ENCODE peak calls at places on chromosomes 6 and 20, in nine cellular contexts. One of them, this sample, is unnamed. For H3K27me3 and H3K4me1, the result is how much of the 10 kb centered on the place peaks cover.

GRCh38 chr6:35148167-35148741 is 7.1 kb upstream of the TCP11 start:
- DNase-seq in GM23338: peak
- DNase-seq in Panc1: no peak
- DNase-seq in SK-N-SH: no peak
- DNase-seq in stomach: no peak
- DNase-seq in H1: peak
- DNase-seq in transverse colon: no peak
- DNase-seq in esophagus muscularis mucosa: no peak
- DNase-seq in breast epithelium: no peak
- DNase-seq in this sample: no peak

GRCh38 chr6:97215157-97215769 is 67.8 kb downstream of the MMS22L start:
- DNase-seq in stomach: no peak
- DNase-seq in H1: no peak
- DNase-seq in esophagus muscularis mucosa: no peak
- DNase-seq in transverse colon: peak
- DNase-seq in SK-N-SH: peak
- DNase-seq in breast epithelium: no peak
- DNase-seq in GM23338: peak
- DNase-seq in Panc1: peak
- DNase-seq in this sample: no peak

GRCh38 chr6:43492673-43493072 is 15.3 kb downstream of the TJAP1 start:
- DNase-seq in GM23338: no peak
- DNase-seq in stomach: no peak
- DNase-seq in breast epithelium: no peak
- DNase-seq in Panc1: no peak
- DNase-seq in SK-N-SH: no peak
- DNase-seq in H1: no peak
- DNase-seq in esophagus muscularis mucosa: no peak
- DNase-seq in transverse colon: no peak
- DNase-seq in this sample: no peak

GRCh38 chr20:21665687-21666446 is 39.6 kb upstream of the PAX1 start:
- DNase-seq in transverse colon: no peak
- DNase-seq in stomach: no peak
- DNase-seq in GM23338: no peak
- DNase-seq in esophagus muscularis mucosa: peak
- DNase-seq in breast epithelium: no peak
- DNase-seq in Panc1: no peak
- DNase-seq in H1: no peak
- DNase-seq in SK-N-SH: no peak
- DNase-seq in this sample: no peak

GRCh38 chr20:13173201-13173600 is 47.9 kb upstream of the ISM1 start:
- DNase-seq in GM23338: no peak
- DNase-seq in transverse colon: no peak
- DNase-seq in H1: no peak
- DNase-seq in breast epithelium: no peak
- DNase-seq in Panc1: no peak
- DNase-seq in esophagus muscularis mucosa: no peak
- DNase-seq in SK-N-SH: no peak
- DNase-seq in stomach: no peak
- DNase-seq in this sample: no peak

GRCh38 chr6:112044856-112045255 is 9.0 kb upstream of the CCN6 start:
- DNase-seq in Panc1: no peak
- DNase-seq in SK-N-SH: no peak
- DNase-seq in transverse colon: no peak
- DNase-seq in GM23338: no peak
- DNase-seq in H1: no peak
- DNase-seq in esophagus muscularis mucosa: no peak
- DNase-seq in stomach: no peak
- DNase-seq in breast epithelium: no peak
- DNase-seq in this sample: no peak

GRCh38 chr6:34459899-34460593 is 5.8 kb upstream of the PACSIN1 start:
- DNase-seq in GM23338: peak
- DNase-seq in esophagus muscularis mucosa: no peak
- DNase-seq in Panc1: peak
- DNase-seq in H1: peak
- DNase-seq in transverse colon: peak
- DNase-seq in breast epithelium: no peak
- DNase-seq in stomach: peak
- DNase-seq in SK-N-SH: peak
- DNase-seq in this sample: no peak

GRCh38 chr20:40770564-40771307 is 81.7 kb upstream of the MAFB start:
- DNase-seq in breast epithelium: no peak
- DNase-seq in Panc1: no peak
- DNase-seq in stomach: no peak
- DNase-seq in SK-N-SH: no peak
- DNase-seq in GM23338: no peak
- DNase-seq in esophagus muscularis mucosa: no peak
- DNase-seq in H1: peak
- DNase-seq in transverse colon: peak
- DNase-seq in this sample: peak

GRCh38 chr6:4486543-4487319 is 289.5 kb upstream of the CDYL start:
- DNase-seq in transverse colon: no peak
- DNase-seq in H1: no peak
- DNase-seq in breast epithelium: no peak
- DNase-seq in SK-N-SH: no peak
- DNase-seq in esophagus muscularis mucosa: no peak
- DNase-seq in Panc1: no peak
- DNase-seq in GM23338: peak
- DNase-seq in stomach: no peak
- DNase-seq in this sample: no peak

GRCh38 chr6:89932245-89932802 is 38.1 kb downstream of the GJA10 start:
- DNase-seq in breast epithelium: no peak
- DNase-seq in GM23338: no peak
- DNase-seq in esophagus muscularis mucosa: no peak
- DNase-seq in stomach: no peak
- DNase-seq in H1: peak
- DNase-seq in transverse colon: no peak
- DNase-seq in SK-N-SH: no peak
- DNase-seq in Panc1: no peak
- DNase-seq in this sample: no peak

GRCh38 chr6:144330588-144330987 is 45.5 kb downstream of the UTRN start:
- DNase-seq in esophagus muscularis mucosa: peak
- DNase-seq in GM23338: peak
- DNase-seq in SK-N-SH: no peak
- DNase-seq in stomach: peak
- DNase-seq in transverse colon: peak
- DNase-seq in breast epithelium: peak
- DNase-seq in H1: peak
- DNase-seq in Panc1: no peak
- DNase-seq in this sample: no peak

GRCh38 chr20:44390280-44390679 is 34.8 kb downstream of the HNF4A start:
- DNase-seq in Panc1: no peak
- DNase-seq in GM23338: no peak
- DNase-seq in stomach: no peak
- DNase-seq in H1: no peak
- DNase-seq in SK-N-SH: no peak
- DNase-seq in breast epithelium: no peak
- DNase-seq in transverse colon: no peak
- DNase-seq in esophagus muscularis mucosa: no peak
- DNase-seq in this sample: no peak

GRCh38 chr20:53216856-53217576 is 244.9 kb downstream of the TSHZ2 start:
- DNase-seq in H1: peak
- DNase-seq in stomach: peak
- DNase-seq in breast epithelium: peak
- DNase-seq in SK-N-SH: peak
- DNase-seq in transverse colon: peak
- DNase-seq in esophagus muscularis mucosa: no peak
- DNase-seq in Panc1: peak
- DNase-seq in GM23338: peak
- DNase-seq in this sample: peak

GRCh38 chr6:36545767-36546663 is 1.3 kb downstream of the STK38 start:
- DNase-seq in breast epithelium: no peak
- DNase-seq in Panc1: no peak
- DNase-seq in esophagus muscularis mucosa: no peak
- DNase-seq in transverse colon: peak
- DNase-seq in H1: no peak
- DNase-seq in stomach: no peak
- DNase-seq in SK-N-SH: peak
- DNase-seq in GM23338: peak
- DNase-seq in this sample: no peak

GRCh38 chr20:12030470-12030869 is 112.8 kb downstream of the BTBD3 start:
- DNase-seq in H1: no peak
- DNase-seq in Panc1: no peak
- DNase-seq in stomach: no peak
- DNase-seq in transverse colon: no peak
- DNase-seq in SK-N-SH: no peak
- DNase-seq in breast epithelium: no peak
- DNase-seq in esophagus muscularis mucosa: peak
- DNase-seq in GM23338: no peak
- DNase-seq in this sample: no peak

DNA sequence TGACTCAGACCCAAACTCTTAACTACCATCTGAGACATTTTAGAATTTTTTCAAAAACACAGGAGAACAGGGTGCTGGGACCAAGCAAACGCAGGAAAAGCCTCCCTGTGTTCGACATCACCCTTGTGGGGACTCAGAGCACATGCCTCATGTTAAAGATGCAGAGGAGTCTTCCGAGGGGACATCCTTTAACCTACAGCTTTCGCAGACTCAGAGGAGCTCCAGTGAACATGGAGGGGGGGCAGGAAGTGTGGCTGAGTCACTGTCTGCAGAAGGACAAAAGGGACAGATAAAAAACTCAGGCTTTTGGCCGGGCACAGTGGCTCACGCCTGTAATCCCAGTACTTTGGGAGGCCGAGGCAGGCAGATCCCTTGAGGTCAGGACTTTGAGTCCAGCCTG is 15.1 kb downstream of the BMP7 start:
- DNase-seq in stomach: no peak
- DNase-seq in Panc1: no peak
- DNase-seq in GM23338: peak
- DNase-seq in SK-N-SH: no peak
- DNase-seq in H1: no peak
- DNase-seq in esophagus muscularis mucosa: no peak
- DNase-seq in breast epithelium: no peak
- DNase-seq in transverse colon: no peak
- DNase-seq in this sample: no peak
- H3K27me3 ChIP-seq in stomach: under half
- H3K27me3 ChIP-seq in Panc1: under half
- H3K27me3 ChIP-seq in GM23338: under half
- H3K27me3 ChIP-seq in SK-N-SH: under half
- H3K27me3 ChIP-seq in H1: under half
- H3K27me3 ChIP-seq in esophagus muscularis mucosa: under half
- H3K27me3 ChIP-seq in breast epithelium: under half
- H3K27me3 ChIP-seq in transverse colon: under half
- H3K27me3 ChIP-seq in this sample: under half

DNA sequence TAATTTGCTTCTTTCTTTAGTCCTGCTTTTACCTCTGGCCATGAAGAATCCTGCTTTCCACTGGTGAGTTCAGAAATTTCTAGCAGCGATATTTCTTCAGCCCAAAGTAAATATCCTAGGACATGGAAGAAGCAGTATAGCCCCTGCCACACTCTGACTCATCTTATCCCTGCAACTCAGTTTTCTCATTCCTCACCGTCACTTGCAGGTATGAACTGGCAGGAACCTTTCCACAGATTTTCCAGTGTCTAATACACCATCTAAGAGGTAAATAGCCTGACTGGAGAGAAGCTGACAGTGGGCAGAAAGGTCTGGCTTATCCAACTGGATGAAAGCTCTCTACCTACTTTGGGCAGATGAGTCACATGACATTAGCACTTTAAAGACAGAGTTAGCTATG is 816.7 kb upstream of the FLRT3 start:
- DNase-seq in esophagus muscularis mucosa: no peak
- DNase-seq in breast epithelium: no peak
- DNase-seq in stomach: no peak
- DNase-seq in SK-N-SH: no peak
- DNase-seq in GM23338: no peak
- DNase-seq in transverse colon: no peak
- DNase-seq in H1: no peak
- DNase-seq in Panc1: no peak
- DNase-seq in this sample: no peak
- TF ChIP-seq POLR2AphosphoS5 in esophagus muscularis mucosa: no peak
- TF ChIP-seq POLR2AphosphoS5 in breast epithelium: no peak
- TF ChIP-seq POLR2AphosphoS5 in stomach: no peak
- TF ChIP-seq POLR2AphosphoS5 in SK-N-SH: no peak
- TF ChIP-seq POLR2AphosphoS5 in GM23338: no peak
- TF ChIP-seq POLR2AphosphoS5 in transverse colon: no peak
- TF ChIP-seq POLR2AphosphoS5 in H1: no peak
- TF ChIP-seq POLR2AphosphoS5 in Panc1: no peak
- TF ChIP-seq POLR2AphosphoS5 in this sample: no peak

DNA sequence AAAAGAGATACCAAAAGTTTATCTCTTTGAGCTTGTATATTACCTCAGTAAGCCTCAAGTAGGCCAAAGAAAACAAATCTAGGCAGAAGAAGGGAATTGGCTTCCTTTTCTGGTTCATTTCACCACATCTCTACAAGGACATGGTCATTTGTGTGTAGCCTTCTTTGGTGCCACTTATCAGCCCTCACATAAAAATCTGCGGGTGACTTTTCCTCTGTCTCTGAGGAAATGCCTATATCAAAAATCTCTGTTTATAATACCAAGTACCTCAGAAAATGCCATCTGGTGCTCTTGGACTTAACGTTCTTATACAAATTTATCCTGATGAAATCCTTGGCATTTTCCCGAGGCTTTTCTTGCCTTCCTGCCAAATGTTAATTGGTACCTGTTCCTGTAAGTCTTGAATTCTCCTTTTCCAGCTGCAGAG is 190.9 kb upstream of the PREP start:
- DNase-seq in H1: no peak
- DNase-seq in esophagus muscularis mucosa: no peak
- DNase-seq in stomach: no peak
- DNase-seq in GM23338: no peak
- DNase-seq in transverse colon: no peak
- DNase-seq in breast epithelium: no peak
- DNase-seq in SK-N-SH: no peak
- DNase-seq in Panc1: no peak
- DNase-seq in this sample: no peak
- H3K4me1 ChIP-seq in H1: under half
- H3K4me1 ChIP-seq in esophagus muscularis mucosa: half or more
- H3K4me1 ChIP-seq in stomach: under half
- H3K4me1 ChIP-seq in GM23338: under half
- H3K4me1 ChIP-seq in transverse colon: under half
- H3K4me1 ChIP-seq in breast epithelium: under half
- H3K4me1 ChIP-seq in SK-N-SH: under half
- H3K4me1 ChIP-seq in Panc1: under half
- H3K4me1 ChIP-seq in this sample: under half

DNA sequence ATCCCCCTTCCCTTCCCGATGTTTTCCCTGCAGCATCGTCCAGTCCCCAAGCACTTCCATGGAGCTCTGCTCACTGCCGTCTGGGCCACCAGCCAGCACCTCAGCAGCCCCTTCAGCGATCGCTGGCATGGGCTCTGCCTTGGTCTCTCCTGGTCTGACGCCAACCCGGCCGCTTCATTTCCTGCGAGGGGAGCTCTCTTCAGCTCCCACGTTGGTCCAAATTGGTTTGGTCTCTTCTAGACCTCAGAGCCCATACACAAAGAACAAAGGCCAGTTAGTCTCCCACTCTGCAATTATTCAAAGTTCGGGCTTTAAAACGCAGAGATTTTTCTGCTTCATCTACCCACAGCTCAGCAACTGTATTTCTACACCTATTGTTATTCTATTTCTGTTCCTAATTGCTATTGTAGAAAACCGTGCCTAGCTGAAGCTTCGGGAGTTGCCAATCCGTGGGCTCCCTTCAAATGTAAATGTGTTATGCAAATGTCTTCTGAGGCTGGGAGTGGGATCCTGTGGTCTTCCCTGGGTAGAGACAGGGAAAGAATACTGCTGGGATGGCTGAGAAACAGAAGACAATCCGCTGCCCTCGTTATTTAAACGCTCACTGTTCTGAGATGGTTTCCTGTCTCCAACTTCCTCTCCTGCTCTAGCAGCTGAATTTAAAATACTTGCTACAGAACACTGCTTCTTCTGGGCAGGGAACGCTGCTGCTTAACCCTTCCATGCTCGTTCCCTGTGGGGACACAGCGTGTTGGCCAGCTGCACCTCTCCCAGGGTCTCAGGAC is 154.2 kb upstream of the QKI start:
- DNase-seq in H1: peak
- DNase-seq in Panc1: no peak
- DNase-seq in breast epithelium: no peak
- DNase-seq in GM23338: peak
- DNase-seq in transverse colon: no peak
- DNase-seq in esophagus muscularis mucosa: no peak
- DNase-seq in SK-N-SH: no peak
- DNase-seq in stomach: no peak
- DNase-seq in this sample: no peak
- H3K27me3 ChIP-seq in H1: under half
- H3K27me3 ChIP-seq in Panc1: under half
- H3K27me3 ChIP-seq in breast epithelium: under half
- H3K27me3 ChIP-seq in GM23338: under half
- H3K27me3 ChIP-seq in transverse colon: under half
- H3K27me3 ChIP-seq in esophagus muscularis mucosa: under half
- H3K27me3 ChIP-seq in SK-N-SH: under half
- H3K27me3 ChIP-seq in stomach: under half
- H3K27me3 ChIP-seq in this sample: under half

This sample was measured in sigmoid colon.